ENCODE peak calls at places on chromosomes 2 and 18, in six cellular contexts. U is H9, R is IMR-90, Z is mesenchymal stem cell, H is neuronal stem cell, S is mesendoderm. D is an unnamed sample.

GRCh38 chr2:14423145-14423906 is 209.2 kb upstream of the LRATD1 start:
- DNase-seq in U (no peak), S (peak; percentile 7), R (no peak), Z (no peak), H (no peak), D (no peak)

GRCh38 chr2:18598848-18599484 is 9.6 kb upstream of the NT5C1B start:
- DNase-seq in Z (no peak), U (no peak), H (no peak), R (no peak), S (no peak), D (no peak)

GRCh38 chr2:191950132-191950885 is 103.4 kb upstream of the CAVIN2 start:
- DNase-seq in U (no peak), Z (peak; percentile 45), R (peak; percentile 73), S (peak; percentile 37), H (no peak), D (no peak)

GRCh38 chr2:84297155-84297554 is 161.9 kb downstream of the SUCLG1 start:
- DNase-seq in Z (no peak), U (peak; percentile 41), H (no peak), S (peak; percentile 93), R (no peak), D (peak; percentile 64)

GRCh38 chr2:202705446-202706020 is 70.8 kb downstream of the FAM117B start:
- DNase-seq in H (no peak), Z (no peak), R (no peak), U (no peak), S (no peak), D (no peak)

GRCh38 chr2:65557616-65558573 is 125.5 kb upstream of the SPRED2 start:
- DNase-seq in Z (no peak), H (no peak), U (peak; percentile 50), S (no peak), R (no peak), D (no peak)

GRCh38 chr2:171824086-171824485 is 70.0 kb downstream of the SLC25A12 start:
- DNase-seq in Z (peak; percentile 28), S (peak; percentile 2), U (no peak), H (no peak), R (peak; percentile 54), D (no peak)

GRCh38 chr18:7789853-7790552 is 222.9 kb downstream of the PTPRM start:
- DNase-seq in R (peak; percentile 55), U (peak; percentile 65), Z (peak; percentile 60), H (peak; percentile 58), S (peak; percentile 92), D (no peak)

GRCh38 chr18:63178526-63178880 is 141.1 kb downstream of the BCL2 start:
- DNase-seq in H (no peak), U (no peak), S (no peak), Z (no peak), R (no peak), D (no peak)

GRCh38 chr2:170005702-170006101 is 172.2 kb upstream of the MYO3B start:
- DNase-seq in Z (no peak), H (no peak), U (peak; percentile 51), R (no peak), S (peak; percentile 70), D (no peak)

GRCh38 chr2:228094377-228094921 is 87.0 kb downstream of the SPHKAP start:
- DNase-seq in S (no peak), H (no peak), Z (no peak), U (no peak), R (no peak), D (no peak)

GRCh38 chr18:21958707-21959457 is 210.5 kb upstream of the GATA6 start:
- DNase-seq in U (no peak), Z (no peak), S (no peak), R (no peak), H (no peak), D (no peak)
- H2BK15ac ChIP-seq in U (peak overlapping the region; percentile 73), Z (no peak overlapping the region), S (no peak overlapping the region), R (no peak overlapping the region), H (no peak overlapping the region), D (no peak overlapping the region)

DNA sequence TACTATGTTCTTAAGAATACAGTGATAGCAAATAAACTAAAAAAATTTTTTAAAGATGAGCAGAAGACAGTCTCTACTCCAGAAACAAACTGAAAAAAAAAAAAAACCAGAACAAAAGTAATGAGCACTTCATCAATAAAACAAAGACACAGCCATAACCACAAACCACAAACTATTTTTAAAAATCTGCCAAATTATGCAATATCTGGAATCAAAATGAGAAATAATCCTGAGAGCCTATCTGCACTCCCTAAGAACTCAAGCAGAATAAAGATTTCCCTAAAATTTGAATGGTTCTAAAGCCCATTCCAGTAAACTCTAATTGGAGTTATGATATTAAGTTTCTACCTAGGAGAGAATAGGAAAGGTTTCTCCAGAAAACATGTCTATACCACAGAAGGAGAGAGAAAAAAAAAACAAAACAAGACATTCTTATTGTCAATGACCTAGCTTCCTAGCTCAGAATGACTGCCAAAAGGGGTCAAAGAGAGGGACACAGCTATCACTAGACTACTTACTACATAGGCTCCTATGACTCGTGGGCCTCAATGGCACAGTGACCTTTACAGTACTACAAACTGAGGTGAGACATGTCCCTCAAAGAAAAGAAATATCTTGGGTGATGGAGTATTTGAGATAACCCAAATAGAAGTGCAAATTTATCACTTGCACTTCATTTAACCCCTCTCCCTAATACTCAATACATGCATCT is 262.8 kb downstream of the ZEB2 start:
- DNase-seq in S (no peak), U (no peak), R (peak; percentile 34), Z (no peak), H (no peak), D (no peak)
- H2BK15ac ChIP-seq in S (no peak overlapping the region), U (no peak overlapping the region), R (no peak overlapping the region), Z (no peak overlapping the region), H (no peak overlapping the region), D (no peak overlapping the region)

GRCh38 chr2:60872510-60872928 is 8.9 kb upstream of the REL start:
- DNase-seq in H (no peak), S (no peak), Z (peak; percentile 9), R (peak; percentile 4), U (no peak), D (no peak)

GRCh38 chr2:60880988-60881932 is at the start of gene REL:
- DNase-seq in Z (peak; percentile 94), U (peak; percentile 93), R (peak; percentile 92), S (peak; percentile 94), H (peak; percentile 91), D (peak; percentile 64)

GRCh38 chr2:60880633-60880987 is 764 bp upstream of the REL start:
- DNase-seq in Z (no peak), S (no peak), H (peak; percentile 4), R (no peak), U (no peak), D (no peak)

GRCh38 chr2:60873381-60873780 is 8.0 kb upstream of the REL start:
- DNase-seq in S (no peak), U (no peak), R (no peak), H (no peak), Z (no peak), D (no peak)

GRCh38 chr2:60875520-60875919 is 5.9 kb upstream of the REL start:
- DNase-seq in Z (no peak), S (no peak), U (no peak), H (no peak), R (no peak), D (no peak)
- H2BK15ac ChIP-seq in Z (no peak overlapping the region), S (no peak overlapping the region), U (no peak overlapping the region), H (no peak overlapping the region), R (no peak overlapping the region), D (no peak overlapping the region)

GRCh38 chr2:200382883-200383282 is 76.4 kb downstream of the SPATS2L start:
- DNase-seq in R (no peak), H (no peak), Z (no peak), S (no peak), U (peak; percentile 48), D (no peak)
- H2BK15ac ChIP-seq in R (peak overlapping the region; percentile 36), H (no peak overlapping the region), Z (peak overlapping the region; percentile 20), S (no peak overlapping the region), U (no peak overlapping the region), D (no peak overlapping the region)

GRCh38 chr2:178707471-178707870 is 99.8 kb downstream of the TTN start:
- DNase-seq in S (no peak), H (no peak), Z (no peak), U (no peak), R (no peak), D (no peak)
- H2BK15ac ChIP-seq in S (no peak overlapping the region), H (no peak overlapping the region), Z (no peak overlapping the region), U (no peak overlapping the region), R (no peak overlapping the region), D (no peak overlapping the region)

GRCh38 chr2:88190808-88191721 is 20.9 kb downstream of the THNSL2 start:
- DNase-seq in U (peak; percentile 82), R (peak; percentile 23), Z (peak; percentile 16), H (peak; percentile 76), S (peak; percentile 82), D (no peak)
- H2BK15ac ChIP-seq in U (no peak overlapping the region), R (no peak overlapping the region), Z (no peak overlapping the region), H (no peak overlapping the region), S (no peak overlapping the region), D (peak overlapping the region; percentile 89)

DNA sequence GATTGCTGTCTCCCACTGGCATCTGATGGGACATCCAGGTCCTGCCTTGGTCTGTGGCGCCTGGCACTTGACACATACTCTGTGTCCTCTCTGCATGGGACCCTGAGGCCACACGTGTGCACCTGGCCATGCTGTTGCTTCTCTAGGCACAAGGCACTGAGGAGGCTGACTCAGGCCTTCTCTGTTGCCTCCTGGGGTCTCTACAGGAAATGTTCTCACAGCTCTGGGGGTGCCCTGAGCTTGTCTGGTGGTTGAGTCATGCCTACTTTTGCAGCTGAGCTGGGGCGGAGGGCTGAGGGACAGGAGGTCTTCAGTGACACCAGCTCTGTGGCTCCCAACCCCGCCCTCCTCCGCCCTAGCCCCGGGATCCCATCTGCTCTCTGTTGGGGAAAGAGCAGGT is 207.0 kb upstream of the HS6ST1 start:
- DNase-seq in S (no peak), U (no peak), H (no peak), R (peak; percentile 35), Z (no peak), D (no peak)
- H2BK15ac ChIP-seq in S (no peak overlapping the region), U (no peak overlapping the region), H (peak overlapping the region; percentile 92), R (no peak overlapping the region), Z (no peak overlapping the region), D (no peak overlapping the region)

DNA sequence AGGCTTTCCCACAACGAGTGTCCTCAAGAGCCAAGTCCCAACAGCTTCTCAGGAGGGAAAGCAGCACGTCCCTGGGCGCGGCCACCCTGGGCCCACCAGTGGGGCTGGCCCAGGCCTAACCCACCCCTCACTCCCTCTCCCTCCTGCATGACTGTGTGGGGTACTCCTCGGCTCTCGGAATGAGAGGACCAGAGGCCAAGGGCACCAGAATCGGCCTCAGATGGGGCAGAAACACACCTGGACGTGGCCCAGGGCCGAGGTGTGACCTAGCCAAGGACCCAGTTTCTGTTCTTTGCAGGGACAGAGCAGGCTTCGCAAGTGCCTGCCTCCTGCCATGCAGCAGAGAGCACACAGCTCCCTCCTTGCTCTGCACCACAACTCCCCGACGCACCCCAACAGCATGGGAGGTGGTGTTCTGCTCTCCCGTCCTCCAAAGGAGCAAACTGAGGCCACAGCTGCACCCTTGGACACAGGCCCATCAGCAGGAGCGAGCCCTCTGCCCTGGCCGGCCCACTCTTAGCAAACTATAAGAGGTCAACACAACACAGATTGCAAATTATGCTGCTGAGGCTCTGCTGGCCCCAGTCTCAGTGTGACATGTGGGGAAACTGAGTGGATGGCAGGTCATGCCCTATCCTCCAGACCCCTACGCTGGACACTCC is 19.7 kb downstream of the HS6ST1 start:
- DNase-seq in U (no peak), S (no peak), Z (no peak), R (no peak), H (no peak), D (no peak)
- H2BK15ac ChIP-seq in U (no peak overlapping the region), S (no peak overlapping the region), Z (no peak overlapping the region), R (peak overlapping the region; percentile 38), H (no peak overlapping the region), D (peak overlapping the region; percentile 61)

DNA sequence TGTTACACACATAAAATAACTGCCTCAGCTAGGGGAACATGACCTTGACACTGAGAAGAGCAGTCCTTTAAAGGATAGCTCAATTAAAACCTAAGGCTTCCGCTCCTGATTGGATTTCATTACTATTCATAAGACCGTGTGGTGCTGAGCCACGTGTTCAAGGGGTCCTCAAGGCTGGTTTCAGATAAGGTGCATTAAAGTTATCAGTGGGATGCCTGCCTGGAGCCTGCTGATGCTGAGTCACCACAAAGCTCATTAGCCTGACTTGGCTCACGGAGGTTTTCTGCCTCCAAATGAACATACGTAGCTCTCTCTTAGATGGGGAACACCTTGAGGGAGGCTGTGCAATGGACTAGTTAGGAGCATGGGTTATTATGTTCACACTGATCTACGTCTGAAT is 518.9 kb downstream of the TDRD15 start:
- DNase-seq in U (no peak), Z (peak; percentile 36), H (no peak), R (peak; percentile 27), S (peak; percentile 83), D (no peak)
- H2BK15ac ChIP-seq in U (no peak overlapping the region), Z (no peak overlapping the region), H (no peak overlapping the region), R (peak overlapping the region; percentile 65), S (no peak overlapping the region), D (no peak overlapping the region)

D was measured in H1.